ENCODE peak calls at places on chromosomes 11 and 22, in four cellular contexts. H, E, U and O are unnamed samples.

GRCh38 chr11:119206512-119207299 is 567 bp downstream of the CBL start:
- DNase-seq in H (peak; percentile 21), E (peak; percentile 28), U (no peak), O (no peak)

GRCh38 chr11:31655483-31655882 is 145.9 kb downstream of the ELP4 start:
- DNase-seq in U (no peak), E (no peak), H (peak; percentile 83), O (no peak)

GRCh38 chr11:911031-911889 is 650 bp upstream of the CHID1 start:
- DNase-seq in H (peak; percentile 88), U (no peak), E (no peak), O (no peak)

GRCh38 chr11:2586793-2587131 is 113.0 kb downstream of the KCNQ1OT1 start:
- DNase-seq in H (no peak), E (no peak), U (no peak), O (no peak)

GRCh38 chr11:64121637-64122410 is 44.1 kb downstream of the MACROD1 start:
- DNase-seq in E (no peak), U (no peak), H (peak; percentile 74), O (no peak)

GRCh38 chr11:2515401-2516275 is 70.8 kb downstream of the KCNQ1 start:
- DNase-seq in U (peak; percentile 4), H (no peak), E (no peak), O (no peak)

GRCh38 chr11:26623076-26623666 is 51.1 kb upstream of the MUC15 start:
- DNase-seq in U (no peak), H (peak; percentile 22), E (no peak), O (no peak)

GRCh38 chr22:31695423-31695822 is 33.4 kb upstream of the PISD start:
- DNase-seq in U (no peak), H (peak; percentile 48), E (no peak), O (no peak)

GRCh38 chr11:18243783-18244362 is 4.6 kb downstream of the SAA2 start:
- DNase-seq in H (peak; percentile 88), U (peak; percentile 19), E (peak; percentile 15), O (peak; percentile 71)

GRCh38 chr11:125062931-125063428 is at the start of gene SLC37A2:
- DNase-seq in E (no peak), U (peak; percentile 37), H (peak; percentile 57), O (no peak)

GRCh38 chr11:119700536-119701346 is 28.3 kb downstream of the NECTIN1 start:
- DNase-seq in H (no peak), E (no peak), U (no peak), O (no peak)

GRCh38 chr11:70127653-70128434 is 49.7 kb downstream of the ANO1 start:
- DNase-seq in U (no peak), H (peak; percentile 55), E (no peak), O (no peak)

GRCh38 chr22:48742556-48743343 is 1084.9 kb downstream of the BRD1 start:
- DNase-seq in E (no peak), H (no peak), U (no peak), O (no peak)

GRCh38 chr22:25375683-25376082 is 156.2 kb downstream of the CRYBB2 start:
- DNase-seq in H (no peak), E (no peak), U (no peak), O (no peak)

GRCh38 chr11:78711732-78712131 is 137.1 kb upstream of the NARS2 start:
- DNase-seq in U (no peak), E (no peak), H (no peak), O (no peak)

DNA sequence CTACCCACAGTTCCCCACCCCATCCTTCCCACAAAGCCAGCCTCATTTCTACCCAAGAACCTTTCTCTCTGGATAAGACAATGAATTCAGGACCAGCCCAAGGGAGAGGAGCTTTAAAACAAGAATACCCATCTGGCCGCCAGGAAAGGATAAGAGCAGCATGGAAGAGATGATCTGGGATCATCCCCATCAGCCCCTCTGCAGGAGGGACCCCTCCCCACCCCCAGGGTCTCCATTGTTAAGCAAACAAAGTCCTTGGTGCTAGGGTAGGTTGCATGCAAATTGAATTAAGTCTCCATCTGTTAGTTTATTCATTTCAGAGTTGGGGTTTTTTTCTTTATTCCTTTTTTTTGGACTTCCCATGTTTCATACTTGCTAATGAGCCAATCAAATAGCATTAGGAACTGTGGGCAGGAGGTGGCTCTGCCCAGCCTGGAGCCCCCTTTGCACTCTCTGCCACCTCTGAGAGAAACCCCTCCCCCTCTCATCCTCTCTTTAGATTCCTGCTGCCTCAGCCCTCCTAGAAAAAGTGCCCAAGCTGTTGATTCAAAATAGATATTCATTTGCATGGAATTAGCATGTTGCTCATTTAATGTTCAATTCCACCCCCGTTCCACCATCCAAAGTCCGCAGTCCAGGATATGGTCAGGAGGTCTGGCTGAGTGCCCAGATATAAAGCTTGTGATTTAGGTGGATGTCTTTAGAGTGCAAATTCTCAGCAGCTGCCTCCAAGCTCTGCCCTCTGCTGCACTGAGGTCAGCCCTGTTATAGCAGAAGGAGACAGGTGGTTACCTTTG is 138.5 kb upstream of the NCAM1 start:
- DNase-seq in U (no peak), E (no peak), H (no peak), O (no peak)
- H3K4me3 ChIP-seq in U (no peak overlapping the region), E (no peak overlapping the region), H (no peak overlapping the region), O (no peak overlapping the region)

DNA sequence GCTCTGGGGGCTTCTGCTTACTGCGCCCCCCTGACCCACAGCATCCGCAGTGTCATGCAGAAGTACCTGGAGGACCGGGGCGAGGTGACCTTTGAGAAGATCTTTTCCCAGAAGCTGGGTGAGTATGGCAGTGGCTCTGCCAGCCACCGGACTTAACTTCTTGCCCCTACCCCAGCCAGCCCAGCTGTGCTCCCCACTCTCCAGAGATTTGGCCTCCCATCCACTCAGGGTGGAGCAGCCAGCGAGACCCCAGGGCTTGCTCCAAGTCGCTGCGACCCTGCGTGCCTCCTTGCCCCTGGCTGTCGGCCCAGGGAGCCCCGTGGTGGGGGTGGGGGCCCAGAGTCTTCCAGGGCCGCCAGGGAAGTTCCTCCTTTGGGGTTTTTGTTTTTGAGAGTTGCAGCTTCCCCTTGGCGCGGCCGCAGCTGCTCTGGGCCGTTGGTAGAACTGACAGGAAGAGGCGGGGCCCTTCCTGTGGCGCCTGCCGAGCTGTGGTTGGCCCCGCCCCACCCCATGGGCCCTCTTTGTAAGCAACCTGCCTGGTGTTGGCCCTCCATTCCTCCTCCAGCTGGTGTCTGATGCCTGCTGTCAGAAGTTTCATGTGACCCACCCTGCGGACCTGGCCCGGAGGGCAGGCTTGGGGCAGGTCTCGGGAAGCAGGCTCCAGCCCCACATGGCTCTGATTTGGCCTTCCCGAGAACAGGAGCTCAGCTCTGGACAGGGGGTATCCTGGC is 11.1 kb downstream of the GRK2 start:
- DNase-seq in U (peak; percentile 86), E (peak; percentile 94), H (peak; percentile 88), O (peak; percentile 98)
- H3K4me3 ChIP-seq in U (peak overlapping the region; percentile 9), E (peak overlapping the region; percentile 90), H (peak overlapping the region; percentile 41), O (peak overlapping the region; percentile 78)

GRCh38 chr22:29305836-29306174 is 645 bp upstream of the GAS2L1 start:
- DNase-seq in U (no peak), H (no peak), E (no peak), O (no peak)
- H3K4me3 ChIP-seq in U (no peak overlapping the region), H (peak overlapping the region; percentile 71), E (peak overlapping the region; percentile 55), O (peak overlapping the region; percentile 78)

DNA sequence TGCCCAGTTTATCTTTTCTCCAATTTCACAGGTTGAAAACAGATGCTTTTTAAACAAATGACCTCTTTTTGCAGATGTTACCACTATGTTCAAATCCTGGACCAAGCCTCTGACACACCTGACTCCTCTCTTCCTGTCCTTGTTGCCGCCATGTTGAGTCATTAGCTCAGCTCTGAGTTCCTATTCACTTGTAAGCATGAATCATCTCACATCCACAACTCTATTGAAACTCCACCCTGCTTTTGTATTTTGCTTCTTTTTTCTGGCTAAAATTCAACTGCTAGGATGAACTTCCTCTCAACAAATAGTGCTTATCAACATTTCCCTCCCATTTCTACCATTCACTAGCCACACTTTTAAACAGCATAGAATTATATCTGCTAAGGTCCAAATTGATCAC is 4.1 kb downstream of the JOSD1 start:
- DNase-seq in H (peak; percentile 87), E (no peak), U (no peak), O (no peak)
- H3K4me3 ChIP-seq in H (peak overlapping the region; percentile 1), E (no peak overlapping the region), U (no peak overlapping the region), O (no peak overlapping the region)

GRCh38 chr11:108851781-108852180 is 186.9 kb downstream of the DDX10 start:
- DNase-seq in H (no peak), E (no peak), U (no peak), O (no peak)

GRCh38 chr11:108853151-108853550 is 188.3 kb downstream of the DDX10 start:
- DNase-seq in E (no peak), U (no peak), H (no peak), O (no peak)

GRCh38 chr11:108852701-108853100 is 187.8 kb downstream of the DDX10 start:
- DNase-seq in E (no peak), H (no peak), U (no peak), O (no peak)

GRCh38 chr11:108854366-108854765 is 189.5 kb downstream of the DDX10 start:
- DNase-seq in H (peak; percentile 57), E (no peak), U (no peak), O (no peak)

GRCh38 chr11:108853864-108854263 is 189.0 kb downstream of the DDX10 start:
- DNase-seq in U (no peak), H (peak; percentile 43), E (no peak), O (no peak)
- H3K4me3 ChIP-seq in U (no peak overlapping the region), H (no peak overlapping the region), E (peak overlapping the region; percentile 51), O (no peak overlapping the region)

GRCh38 chr11:85809881-85810280 is 1.1 kb downstream of the SYTL2 start:
- DNase-seq in E (no peak), U (no peak), H (no peak), O (no peak)
- H3K4me3 ChIP-seq in E (peak overlapping the region; percentile 86), U (peak overlapping the region; percentile 68), H (no peak overlapping the region), O (no peak overlapping the region)